ENCODE peak calls at places on chromosome 6, in eight cellular contexts. N is spleen, E is keratinocyte, X is IMR-90, G is esophagus squamous epithelium, P is adrenal gland, H is HCT116, A is astrocyte. K is an unnamed sample.

GRCh38 chr6:11212625-11213024 is 19.8 kb downstream of the NEDD9 start:
- DNase-seq in N (no peak), E (no peak), X (peak), G (no peak), P (peak), H (no peak), A (peak), K (no peak)

GRCh38 chr6:31576897-31577341 is 1.6 kb downstream of the TNF start:
- DNase-seq in N (peak), E (no peak), X (no peak), G (no peak), P (no peak), H (no peak), A (no peak), K (no peak)

GRCh38 chr6:48844696-48845095 is 618.4 kb downstream of the MMUT start:
- DNase-seq in N (no peak), E (no peak), X (no peak), G (no peak), P (no peak), H (no peak), A (no peak), K (no peak)

GRCh38 chr6:24329451-24329850 is 28.4 kb downstream of the DCDC2 start:
- DNase-seq in N (no peak), E (no peak), X (no peak), G (no peak), P (no peak), H (no peak), A (peak), K (no peak)

GRCh38 chr6:44074383-44075136 is 52.7 kb downstream of the MRPL14 start:
- DNase-seq in N (peak), E (no peak), X (peak), G (no peak), P (peak), H (no peak), A (peak), K (peak)

GRCh38 chr6:141783595-141783994 is 349.1 kb upstream of the GJE1 start:
- DNase-seq in N (no peak), E (no peak), X (no peak), G (no peak), P (no peak), H (no peak), A (no peak), K (no peak)

GRCh38 chr6:16548121-16548520 is 213.1 kb downstream of the ATXN1 start:
- DNase-seq in N (no peak), E (no peak), X (peak), G (no peak), P (no peak), H (no peak), A (peak), K (no peak)

GRCh38 chr6:80174931-80175572 is 68.6 kb downstream of the BCKDHB start:
- DNase-seq in N (no peak), E (no peak), X (peak), G (no peak), P (no peak), H (no peak), A (peak), K (no peak)

GRCh38 chr6:64681416-64682160 is 1025.4 kb downstream of the EYS start:
- DNase-seq in N (no peak), E (no peak), X (no peak), G (no peak), P (no peak), H (no peak), A (no peak), K (no peak)

GRCh38 chr6:106939848-106940247 is 34.7 kb downstream of the CD24 start:
- DNase-seq in N (no peak), E (no peak), X (no peak), G (no peak), P (no peak), H (no peak), A (no peak), K (no peak)

GRCh38 chr6:2970753-2971419 is 481 bp downstream of the SERPINB6 start:
- DNase-seq in N (peak), E (no peak), X (peak), G (peak), P (peak), H (no peak), A (peak), K (peak)

GRCh38 chr6:9482030-9482731 is 932.7 kb downstream of the TFAP2A start:
- DNase-seq in N (no peak), E (peak), X (peak), G (no peak), P (no peak), H (peak), A (peak), K (no peak)

GRCh38 chr6:153084393-153084792 is 46.7 kb downstream of the RGS17 start:
- DNase-seq in N (no peak), E (no peak), X (peak), G (no peak), P (no peak), H (no peak), A (peak), K (no peak)

GRCh38 chr6:138477913-138478539 is 21.3 kb downstream of the NHSL1 start:
- DNase-seq in N (no peak), E (no peak), X (no peak), G (no peak), P (no peak), H (no peak), A (no peak), K (no peak)

GRCh38 chr6:98586163-98586562 is 248.2 kb upstream of the POU3F2 start:
- DNase-seq in N (no peak), E (no peak), X (no peak), G (no peak), P (no peak), H (no peak), A (no peak), K (no peak)

GRCh38 chr6:110876170-110876773 is 1.7 kb downstream of the AMD1 start:
- DNase-seq in N (peak), E (no peak), X (peak), G (peak), P (peak), H (peak), A (peak), K (peak)

GRCh38 chr6:163835772-163836171 is 421.3 kb downstream of the QKI start:
- DNase-seq in N (no peak), E (no peak), X (no peak), G (no peak), P (no peak), H (no peak), A (no peak), K (no peak)

GRCh38 chr6:149379977-149380376 is 20.1 kb upstream of the SUMO4 start:
- DNase-seq in N (no peak), E (no peak), X (no peak), G (no peak), P (no peak), H (no peak), A (no peak), K (no peak)

GRCh38 chr6:118743744-118744143 is 92.4 kb upstream of the CEP85L start:
- DNase-seq in N (no peak), E (no peak), X (peak), G (no peak), P (no peak), H (no peak), A (peak), K (peak)

GRCh38 chr6:144908004-144908403 is 622.9 kb downstream of the UTRN start:
- DNase-seq in N (no peak), E (no peak), X (peak), G (no peak), P (no peak), H (no peak), A (no peak), K (no peak)

GRCh38 chr6:38646166-38646565 is 6.4 kb upstream of the BTBD9 start:
- DNase-seq in N (no peak), E (no peak), X (peak), G (no peak), P (no peak), H (no peak), A (peak), K (no peak)

GRCh38 chr6:37212268-37212667 is 42.3 kb downstream of the PIM1 start:
- DNase-seq in N (no peak), E (no peak), X (no peak), G (no peak), P (no peak), H (no peak), A (no peak), K (no peak)

GRCh38 chr6:112173401-112173800 is 81.0 kb downstream of the LAMA4 start:
- DNase-seq in N (no peak), E (no peak), X (peak), G (no peak), P (no peak), H (no peak), A (no peak), K (no peak)

GRCh38 chr6:137705166-137706064 is 161.6 kb upstream of the TNFAIP3 start:
- DNase-seq in N (peak), E (no peak), X (peak), G (no peak), P (peak), H (peak), A (peak), K (peak)

GRCh38 chr6:25332671-25333071 is 53.5 kb downstream of the CARMIL1 start:
- DNase-seq in N (no peak), E (no peak), X (no peak), G (no peak), P (no peak), H (no peak), A (no peak), K (no peak)

GRCh38 chr6:89581669-89582068 is 56.9 kb downstream of the LYRM2 start:
- DNase-seq in N (no peak), E (no peak), X (no peak), G (no peak), P (no peak), H (no peak), A (no peak), K (peak)

GRCh38 chr6:130943738-130944137 is 116.5 kb downstream of the SMLR1 start:
- DNase-seq in N (no peak), E (no peak), X (no peak), G (no peak), P (no peak), H (no peak), A (no peak), K (no peak)

GRCh38 chr6:10383312-10384063 is 31.4 kb downstream of the TFAP2A start:
- DNase-seq in N (no peak), E (no peak), X (no peak), G (no peak), P (no peak), H (peak), A (no peak), K (no peak)

GRCh38 chr6:33706136-33706725 is 5.3 kb downstream of the UQCC2 start:
- DNase-seq in N (peak), E (no peak), X (no peak), G (no peak), P (no peak), H (no peak), A (no peak), K (no peak)

GRCh38 chr6:150702675-150703074 is 103.0 kb downstream of the PLEKHG1 start:
- DNase-seq in N (no peak), E (no peak), X (no peak), G (no peak), P (no peak), H (no peak), A (no peak), K (no peak)

GRCh38 chr6:150704447-150705192 is 104.9 kb downstream of the PLEKHG1 start:
- DNase-seq in N (no peak), E (no peak), X (no peak), G (no peak), P (no peak), H (no peak), A (no peak), K (no peak)

GRCh38 chr6:150710236-150710635 is 110.6 kb downstream of the PLEKHG1 start:
- DNase-seq in N (no peak), E (no peak), X (no peak), G (no peak), P (no peak), H (no peak), A (no peak), K (no peak)

GRCh38 chr6:150711061-150711460 is 111.4 kb downstream of the PLEKHG1 start:
- DNase-seq in N (no peak), E (no peak), X (no peak), G (no peak), P (no peak), H (no peak), A (no peak), K (no peak)

GRCh38 chr6:150705392-150705791 is 105.7 kb downstream of the PLEKHG1 start:
- DNase-seq in N (no peak), E (no peak), X (no peak), G (no peak), P (no peak), H (no peak), A (no peak), K (no peak)
- H3K4me3 ChIP-seq in N (no peak), E (no peak), X (no peak), G (no peak), P (no peak), H (no peak), A (no peak), K (no peak)

DNA sequence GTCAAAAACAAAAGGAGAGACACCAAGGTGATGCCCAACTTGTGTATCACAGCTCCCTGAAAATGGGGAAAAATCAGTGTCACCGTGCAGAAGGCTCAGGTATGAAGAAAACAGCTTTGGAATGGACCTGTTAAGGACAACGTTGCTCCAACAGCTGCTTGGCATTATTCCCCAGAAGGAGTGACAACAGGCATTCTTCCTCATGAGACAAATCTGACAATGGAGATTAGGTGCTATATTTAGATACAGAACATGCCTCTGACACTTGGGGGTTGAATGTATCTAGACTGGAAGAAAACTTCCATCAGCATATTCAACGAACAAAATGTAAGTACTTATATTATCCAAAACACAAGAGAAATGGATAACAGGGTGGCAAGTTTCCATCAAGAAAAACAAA is 87.7 kb downstream of the MBOAT1 start:
- DNase-seq in N (no peak), E (no peak), X (no peak), G (no peak), P (no peak), H (no peak), A (no peak), K (no peak)
- H3K4me3 ChIP-seq in N (no peak), E (no peak), X (no peak), G (no peak), P (no peak), H (no peak), A (no peak), K (no peak)

DNA sequence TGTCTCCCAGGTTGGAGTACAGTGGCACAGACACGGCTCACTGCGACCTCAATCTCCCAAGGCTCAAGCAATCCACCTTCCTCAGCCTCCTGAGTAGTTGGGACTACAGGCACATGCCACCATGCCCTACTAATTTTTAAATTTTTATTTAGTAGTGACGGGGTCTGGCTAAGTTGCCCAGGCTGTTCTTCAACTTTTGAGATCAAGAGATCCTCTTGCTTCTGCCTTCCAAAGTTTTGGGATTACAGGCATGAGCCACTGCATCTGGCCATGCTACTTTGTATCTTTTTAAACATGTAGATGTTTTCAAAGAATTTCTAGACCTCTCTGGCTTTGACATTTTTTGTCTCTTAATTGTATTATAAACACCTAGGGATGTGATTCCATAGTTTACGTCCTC is 1.4 kb downstream of the ADAT2 start:
- DNase-seq in N (no peak), E (no peak), X (no peak), G (no peak), P (no peak), H (no peak), A (no peak), K (no peak)
- H3K4me3 ChIP-seq in N (peak), E (peak), X (no peak), G (peak), P (no peak), H (peak), A (peak), K (peak)

GRCh38 chr6:129499871-129500219 is 210.1 kb downstream of the ARHGAP18 start:
- DNase-seq in N (no peak), E (no peak), X (no peak), G (no peak), P (no peak), H (no peak), A (no peak), K (no peak)

GRCh38 chr6:129497591-129498555 is 212.1 kb downstream of the ARHGAP18 start:
- DNase-seq in N (no peak), E (no peak), X (peak), G (no peak), P (no peak), H (no peak), A (peak), K (no peak)

GRCh38 chr6:129498556-129498940 is 211.4 kb downstream of the ARHGAP18 start:
- DNase-seq in N (no peak), E (no peak), X (peak), G (no peak), P (no peak), H (no peak), A (peak), K (no peak)

GRCh38 chr6:129500958-129501381 is 209.0 kb downstream of the ARHGAP18 start:
- DNase-seq in N (no peak), E (no peak), X (peak), G (no peak), P (no peak), H (peak), A (peak), K (no peak)

DNA sequence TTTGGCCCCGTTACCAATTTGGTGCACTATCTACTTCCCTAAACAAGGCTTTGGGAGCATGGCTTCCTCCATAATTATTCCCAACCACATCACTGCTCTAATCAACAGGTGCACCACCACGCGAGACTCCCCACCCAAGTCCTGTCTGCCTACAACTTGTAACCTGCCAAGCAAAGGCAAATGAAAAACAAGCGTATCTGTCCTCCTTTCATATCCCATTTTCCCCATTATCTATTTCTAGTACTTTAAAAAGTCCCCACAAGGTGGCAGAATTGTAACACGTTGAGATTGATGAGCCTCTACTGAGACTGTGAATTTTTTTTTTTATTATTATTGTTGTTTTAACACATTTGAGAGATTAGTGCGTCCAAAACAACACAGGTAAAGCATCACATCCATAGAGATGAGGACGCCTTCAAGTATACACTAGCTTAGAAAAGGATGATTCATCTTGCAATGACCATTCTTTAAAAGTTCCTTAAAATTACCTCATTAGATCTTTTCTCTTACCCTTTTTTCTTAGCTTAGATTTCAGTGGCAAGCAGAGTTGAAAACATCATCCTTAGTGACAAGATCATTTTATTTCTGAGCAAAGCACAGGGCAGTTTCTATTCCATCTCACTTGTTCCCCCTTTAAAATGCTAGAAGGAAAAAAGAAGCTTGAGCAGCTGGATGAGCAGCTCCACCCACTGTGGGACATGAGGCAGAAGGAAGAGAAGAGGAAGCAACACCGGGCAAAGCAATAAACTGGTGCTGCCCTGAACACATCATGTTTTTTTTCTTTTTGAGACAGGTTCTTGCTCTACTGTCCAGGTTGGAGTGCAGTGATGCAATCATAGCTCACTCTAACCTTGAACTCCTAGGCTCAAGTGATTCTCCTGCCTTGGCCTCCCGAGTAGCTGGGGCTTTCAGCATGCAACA is 210.8 kb downstream of the ARHGAP18 start:
- DNase-seq in N (no peak), E (no peak), X (peak), G (no peak), P (no peak), H (peak), A (peak), K (peak)
- H3K4me3 ChIP-seq in N (no peak), E (peak), X (no peak), G (peak), P (no peak), H (peak), A (no peak), K (no peak)

DNA sequence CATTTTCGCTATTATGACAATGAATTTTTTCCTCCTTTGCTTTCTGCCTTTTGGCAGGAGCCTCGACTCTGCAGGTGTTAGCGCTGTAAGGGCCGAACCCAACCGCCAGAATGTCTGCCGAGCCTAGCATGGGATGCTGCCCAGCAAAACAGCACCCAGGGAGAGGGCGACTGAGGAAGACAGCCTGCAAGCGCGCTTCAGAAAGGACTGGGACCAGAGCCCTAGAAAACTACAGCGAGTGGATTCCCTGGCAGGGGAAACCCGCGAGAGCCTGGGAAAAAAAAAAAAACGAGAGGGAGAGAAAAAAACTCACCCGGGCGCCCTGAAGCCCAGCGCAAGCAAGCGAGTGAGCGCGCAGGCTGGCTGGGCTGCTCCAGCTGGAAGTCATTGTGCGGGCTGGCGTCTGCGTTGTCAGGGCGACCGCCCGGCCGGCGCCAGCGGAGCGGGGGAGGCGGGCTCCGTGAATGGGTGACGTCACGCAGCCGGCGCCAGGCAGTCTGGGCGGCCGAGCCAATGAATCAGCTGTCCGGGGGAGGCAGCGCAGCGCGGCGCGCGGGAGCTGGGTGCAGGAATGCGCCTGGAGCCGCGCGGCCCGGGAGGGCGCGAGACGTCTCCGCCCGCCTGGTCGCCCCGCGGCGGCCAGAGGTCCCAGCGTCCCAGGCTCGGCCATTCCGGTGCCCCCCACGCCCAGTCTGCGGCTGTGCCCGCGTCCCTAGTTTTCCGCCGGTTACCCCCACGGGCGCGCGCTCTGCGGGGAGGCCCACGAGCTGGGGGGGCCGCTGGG is 32.6 kb upstream of the ID4 start:
- DNase-seq in N (peak), E (peak), X (peak), G (peak), P (peak), H (peak), A (peak), K (peak)
- H3K4me3 ChIP-seq in N (peak), E (peak), X (peak), G (peak), P (peak), H (peak), A (peak), K (peak)

DNA sequence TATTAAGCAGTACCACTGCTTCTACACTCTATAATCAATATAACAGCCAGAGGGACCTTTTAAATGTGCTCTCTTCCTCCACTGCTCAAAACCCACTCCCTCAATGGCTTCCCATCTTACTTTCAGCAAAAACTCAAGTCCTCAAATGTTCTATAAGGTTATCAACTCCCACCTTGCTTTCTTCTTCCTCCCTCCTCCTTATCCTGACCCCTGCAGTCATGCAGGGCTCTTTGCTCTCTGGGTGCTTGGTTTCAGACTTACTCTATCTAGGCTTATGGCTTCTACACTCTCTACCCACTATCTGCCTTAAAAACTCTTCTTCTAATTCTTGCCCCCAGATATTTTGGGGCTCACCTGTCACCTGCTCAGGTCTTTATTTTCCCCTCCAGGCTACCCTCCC is 5.3 kb downstream of the ARHGAP18 start:
- DNase-seq in N (no peak), E (no peak), X (no peak), G (no peak), P (no peak), H (no peak), A (no peak), K (no peak)
- H3K4me3 ChIP-seq in N (no peak), E (no peak), X (no peak), G (no peak), P (no peak), H (no peak), A (no peak), K (no peak)